ENCODE peak calls at places on chromosomes 1 and 21, in eight cellular contexts. One of them, this sample, is unnamed.

GRCh38 chr1:3652538-3653285 is 396 bp downstream of the TP73 start:
- DNase-seq in fibroblast of pulmonary artery: no peak
- DNase-seq in esophagus squamous epithelium: no peak
- DNase-seq in tibial artery: no peak
- DNase-seq in GM23248: no peak
- DNase-seq in naive thymus-derived CD4-positive, alpha-beta T cell: no peak
- DNase-seq in choroid plexus epithelial cell: no peak
- DNase-seq in psoas muscle: no peak
- DNase-seq in this sample: no peak

GRCh38 chr1:56550132-56550531 is 29.2 kb downstream of the PLPP3 start:
- DNase-seq in GM23248: no peak
- DNase-seq in fibroblast of pulmonary artery: peak
- DNase-seq in tibial artery: no peak
- DNase-seq in esophagus squamous epithelium: no peak
- DNase-seq in psoas muscle: no peak
- DNase-seq in naive thymus-derived CD4-positive, alpha-beta T cell: no peak
- DNase-seq in choroid plexus epithelial cell: no peak
- DNase-seq in this sample: no peak

GRCh38 chr1:109935451-109935900 is 24.8 kb downstream of the CSF1 start:
- DNase-seq in choroid plexus epithelial cell: no peak
- DNase-seq in psoas muscle: no peak
- DNase-seq in fibroblast of pulmonary artery: no peak
- DNase-seq in naive thymus-derived CD4-positive, alpha-beta T cell: no peak
- DNase-seq in tibial artery: no peak
- DNase-seq in esophagus squamous epithelium: no peak
- DNase-seq in GM23248: no peak
- DNase-seq in this sample: no peak

GRCh38 chr21:35041122-35041521 is 8.0 kb downstream of the RUNX1 start:
- DNase-seq in psoas muscle: no peak
- DNase-seq in tibial artery: no peak
- DNase-seq in naive thymus-derived CD4-positive, alpha-beta T cell: no peak
- DNase-seq in choroid plexus epithelial cell: no peak
- DNase-seq in fibroblast of pulmonary artery: no peak
- DNase-seq in esophagus squamous epithelium: no peak
- DNase-seq in GM23248: no peak
- DNase-seq in this sample: no peak

GRCh38 chr1:154906621-154907081 is 29.9 kb downstream of the PMVK start:
- DNase-seq in tibial artery: no peak
- DNase-seq in psoas muscle: no peak
- DNase-seq in esophagus squamous epithelium: no peak
- DNase-seq in fibroblast of pulmonary artery: peak
- DNase-seq in choroid plexus epithelial cell: peak
- DNase-seq in GM23248: no peak
- DNase-seq in naive thymus-derived CD4-positive, alpha-beta T cell: no peak
- DNase-seq in this sample: no peak

GRCh38 chr1:216212826-216213225 is 210.4 kb downstream of the USH2A start:
- DNase-seq in psoas muscle: no peak
- DNase-seq in tibial artery: no peak
- DNase-seq in fibroblast of pulmonary artery: no peak
- DNase-seq in choroid plexus epithelial cell: no peak
- DNase-seq in esophagus squamous epithelium: no peak
- DNase-seq in GM23248: no peak
- DNase-seq in naive thymus-derived CD4-positive, alpha-beta T cell: no peak
- DNase-seq in this sample: no peak

GRCh38 chr1:186953876-186954275 is 125.1 kb downstream of the PLA2G4A start:
- DNase-seq in tibial artery: no peak
- DNase-seq in choroid plexus epithelial cell: no peak
- DNase-seq in esophagus squamous epithelium: no peak
- DNase-seq in psoas muscle: no peak
- DNase-seq in GM23248: no peak
- DNase-seq in fibroblast of pulmonary artery: no peak
- DNase-seq in naive thymus-derived CD4-positive, alpha-beta T cell: no peak
- DNase-seq in this sample: no peak

GRCh38 chr1:86429830-86430229 is 5.9 kb downstream of the CLCA2 start:
- DNase-seq in psoas muscle: no peak
- DNase-seq in naive thymus-derived CD4-positive, alpha-beta T cell: no peak
- DNase-seq in esophagus squamous epithelium: no peak
- DNase-seq in GM23248: peak
- DNase-seq in choroid plexus epithelial cell: peak
- DNase-seq in fibroblast of pulmonary artery: peak
- DNase-seq in tibial artery: peak
- DNase-seq in this sample: peak

GRCh38 chr1:226603030-226603960 is 54.7 kb downstream of the STUM start:
- DNase-seq in psoas muscle: peak
- DNase-seq in GM23248: peak
- DNase-seq in choroid plexus epithelial cell: peak
- DNase-seq in naive thymus-derived CD4-positive, alpha-beta T cell: no peak
- DNase-seq in fibroblast of pulmonary artery: peak
- DNase-seq in tibial artery: peak
- DNase-seq in esophagus squamous epithelium: no peak
- DNase-seq in this sample: no peak

GRCh38 chr1:157249326-157249725 is 111.1 kb upstream of the ETV3 start:
- DNase-seq in choroid plexus epithelial cell: peak
- DNase-seq in esophagus squamous epithelium: no peak
- DNase-seq in naive thymus-derived CD4-positive, alpha-beta T cell: no peak
- DNase-seq in fibroblast of pulmonary artery: no peak
- DNase-seq in tibial artery: no peak
- DNase-seq in psoas muscle: no peak
- DNase-seq in GM23248: no peak
- DNase-seq in this sample: no peak

GRCh38 chr1:201845331-201846083 is 16.6 kb downstream of the IPO9 start:
- DNase-seq in psoas muscle: no peak
- DNase-seq in tibial artery: no peak
- DNase-seq in esophagus squamous epithelium: no peak
- DNase-seq in GM23248: peak
- DNase-seq in choroid plexus epithelial cell: no peak
- DNase-seq in fibroblast of pulmonary artery: no peak
- DNase-seq in naive thymus-derived CD4-positive, alpha-beta T cell: no peak
- DNase-seq in this sample: no peak

GRCh38 chr1:201849372-201850052 is 20.6 kb downstream of the IPO9 start:
- DNase-seq in tibial artery: no peak
- DNase-seq in psoas muscle: no peak
- DNase-seq in fibroblast of pulmonary artery: no peak
- DNase-seq in naive thymus-derived CD4-positive, alpha-beta T cell: no peak
- DNase-seq in GM23248: no peak
- DNase-seq in choroid plexus epithelial cell: no peak
- DNase-seq in esophagus squamous epithelium: no peak
- DNase-seq in this sample: no peak

GRCh38 chr1:201850053-201850397 is 21.1 kb downstream of the IPO9 start:
- DNase-seq in tibial artery: no peak
- DNase-seq in naive thymus-derived CD4-positive, alpha-beta T cell: no peak
- DNase-seq in esophagus squamous epithelium: no peak
- DNase-seq in GM23248: peak
- DNase-seq in psoas muscle: no peak
- DNase-seq in choroid plexus epithelial cell: peak
- DNase-seq in fibroblast of pulmonary artery: peak
- DNase-seq in this sample: peak

GRCh38 chr1:201848230-201848629 is 19.3 kb downstream of the IPO9 start:
- DNase-seq in fibroblast of pulmonary artery: no peak
- DNase-seq in tibial artery: no peak
- DNase-seq in esophagus squamous epithelium: no peak
- DNase-seq in psoas muscle: no peak
- DNase-seq in choroid plexus epithelial cell: no peak
- DNase-seq in naive thymus-derived CD4-positive, alpha-beta T cell: no peak
- DNase-seq in GM23248: no peak
- DNase-seq in this sample: no peak

GRCh38 chr1:201847150-201847549 is 18.2 kb downstream of the IPO9 start:
- DNase-seq in naive thymus-derived CD4-positive, alpha-beta T cell: no peak
- DNase-seq in tibial artery: no peak
- DNase-seq in choroid plexus epithelial cell: no peak
- DNase-seq in psoas muscle: no peak
- DNase-seq in fibroblast of pulmonary artery: no peak
- DNase-seq in esophagus squamous epithelium: no peak
- DNase-seq in GM23248: no peak
- DNase-seq in this sample: no peak
- H3K4me3 ChIP-seq in naive thymus-derived CD4-positive, alpha-beta T cell: no peak
- H3K4me3 ChIP-seq in tibial artery: no peak
- H3K4me3 ChIP-seq in choroid plexus epithelial cell: no peak
- H3K4me3 ChIP-seq in psoas muscle: no peak
- H3K4me3 ChIP-seq in fibroblast of pulmonary artery: no peak
- H3K4me3 ChIP-seq in esophagus squamous epithelium: no peak
- H3K4me3 ChIP-seq in GM23248: no peak
- H3K4me3 ChIP-seq in this sample: no peak

DNA sequence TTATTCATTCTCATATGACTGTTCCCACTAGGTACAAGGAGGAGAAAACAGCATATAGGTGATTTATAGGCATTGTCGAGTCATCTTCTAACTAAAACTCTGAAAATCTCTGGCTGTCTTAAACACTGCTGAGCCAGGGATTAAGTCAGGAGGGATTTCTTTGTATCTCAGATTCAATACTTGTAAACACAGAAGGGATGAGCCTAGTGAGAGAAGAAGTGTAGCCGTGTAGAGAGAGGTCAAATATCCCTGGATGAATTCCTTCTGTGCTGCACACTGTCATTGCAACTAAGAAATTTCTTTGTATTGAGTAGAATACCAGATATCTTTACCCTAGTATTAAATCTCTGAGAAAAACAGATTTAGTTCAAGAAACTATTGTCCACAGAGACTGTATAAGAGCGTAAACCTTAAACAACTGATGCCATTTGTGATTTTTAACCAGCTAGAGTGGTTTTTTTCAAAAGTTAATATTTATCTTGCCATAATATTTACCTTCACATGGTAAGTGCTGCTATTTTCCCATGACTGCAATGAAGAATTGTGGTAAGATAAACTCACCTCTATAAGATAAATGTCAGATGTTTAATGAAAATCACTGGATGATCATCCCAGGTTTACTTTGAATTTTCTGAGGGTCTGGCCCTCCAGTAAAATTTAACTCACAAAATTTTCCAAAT is 465.4 kb downstream of the RWDD3 start:
- DNase-seq in esophagus squamous epithelium: no peak
- DNase-seq in GM23248: no peak
- DNase-seq in psoas muscle: no peak
- DNase-seq in naive thymus-derived CD4-positive, alpha-beta T cell: no peak
- DNase-seq in fibroblast of pulmonary artery: no peak
- DNase-seq in tibial artery: no peak
- DNase-seq in choroid plexus epithelial cell: no peak
- DNase-seq in this sample: no peak
- H3K4me3 ChIP-seq in esophagus squamous epithelium: no peak
- H3K4me3 ChIP-seq in GM23248: no peak
- H3K4me3 ChIP-seq in psoas muscle: no peak
- H3K4me3 ChIP-seq in naive thymus-derived CD4-positive, alpha-beta T cell: no peak
- H3K4me3 ChIP-seq in fibroblast of pulmonary artery: no peak
- H3K4me3 ChIP-seq in tibial artery: no peak
- H3K4me3 ChIP-seq in choroid plexus epithelial cell: no peak
- H3K4me3 ChIP-seq in this sample: no peak

GRCh38 chr1:84502892-84503291 is 3.3 kb upstream of the SPATA1 start:
- DNase-seq in psoas muscle: no peak
- DNase-seq in choroid plexus epithelial cell: no peak
- DNase-seq in naive thymus-derived CD4-positive, alpha-beta T cell: no peak
- DNase-seq in GM23248: no peak
- DNase-seq in tibial artery: no peak
- DNase-seq in esophagus squamous epithelium: no peak
- DNase-seq in fibroblast of pulmonary artery: no peak
- DNase-seq in this sample: no peak

GRCh38 chr1:84506729-84507453 is 510 bp upstream of the GNG5 start:
- DNase-seq in esophagus squamous epithelium: no peak
- DNase-seq in naive thymus-derived CD4-positive, alpha-beta T cell: no peak
- DNase-seq in tibial artery: no peak
- DNase-seq in GM23248: no peak
- DNase-seq in fibroblast of pulmonary artery: no peak
- DNase-seq in psoas muscle: no peak
- DNase-seq in choroid plexus epithelial cell: no peak
- DNase-seq in this sample: no peak

GRCh38 chr1:84505167-84506001 is 802 bp upstream of the SPATA1 start:
- DNase-seq in psoas muscle: peak
- DNase-seq in choroid plexus epithelial cell: peak
- DNase-seq in GM23248: peak
- DNase-seq in esophagus squamous epithelium: no peak
- DNase-seq in tibial artery: peak
- DNase-seq in naive thymus-derived CD4-positive, alpha-beta T cell: no peak
- DNase-seq in fibroblast of pulmonary artery: peak
- DNase-seq in this sample: peak

GRCh38 chr1:84506002-84506728 is at the start of the genes GNG5 and SPATA1:
- DNase-seq in fibroblast of pulmonary artery: peak
- DNase-seq in GM23248: peak
- DNase-seq in choroid plexus epithelial cell: peak
- DNase-seq in naive thymus-derived CD4-positive, alpha-beta T cell: peak
- DNase-seq in tibial artery: peak
- DNase-seq in esophagus squamous epithelium: peak
- DNase-seq in psoas muscle: peak
- DNase-seq in this sample: peak

DNA sequence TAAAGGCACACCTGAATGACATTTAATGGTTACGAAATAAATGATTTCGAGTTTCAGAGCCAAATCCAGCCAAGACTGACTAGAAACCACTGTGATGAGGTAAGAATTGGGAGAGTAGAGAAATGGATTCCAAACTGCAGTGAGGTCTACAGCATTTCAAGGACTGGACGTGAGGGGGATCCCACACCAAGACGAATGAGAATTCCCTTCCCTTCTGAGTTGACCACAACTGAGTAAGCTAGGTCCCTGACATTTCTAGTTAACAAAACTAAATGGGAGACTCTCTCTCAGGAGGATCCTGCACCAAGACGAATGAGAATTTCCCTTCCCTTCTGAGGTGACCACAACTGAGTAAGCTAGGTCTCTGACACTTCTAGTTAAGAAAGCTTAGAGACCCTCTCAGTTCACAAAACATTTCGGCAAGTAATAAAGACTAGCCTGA is 1.6 kb upstream of the SPATA1 start:
- DNase-seq in fibroblast of pulmonary artery: peak
- DNase-seq in GM23248: peak
- DNase-seq in esophagus squamous epithelium: no peak
- DNase-seq in choroid plexus epithelial cell: peak
- DNase-seq in tibial artery: no peak
- DNase-seq in psoas muscle: no peak
- DNase-seq in naive thymus-derived CD4-positive, alpha-beta T cell: no peak
- DNase-seq in this sample: peak
- H3K4me3 ChIP-seq in fibroblast of pulmonary artery: peak
- H3K4me3 ChIP-seq in GM23248: peak
- H3K4me3 ChIP-seq in esophagus squamous epithelium: peak
- H3K4me3 ChIP-seq in choroid plexus epithelial cell: peak
- H3K4me3 ChIP-seq in tibial artery: peak
- H3K4me3 ChIP-seq in psoas muscle: peak
- H3K4me3 ChIP-seq in naive thymus-derived CD4-positive, alpha-beta T cell: peak
- H3K4me3 ChIP-seq in this sample: peak

DNA sequence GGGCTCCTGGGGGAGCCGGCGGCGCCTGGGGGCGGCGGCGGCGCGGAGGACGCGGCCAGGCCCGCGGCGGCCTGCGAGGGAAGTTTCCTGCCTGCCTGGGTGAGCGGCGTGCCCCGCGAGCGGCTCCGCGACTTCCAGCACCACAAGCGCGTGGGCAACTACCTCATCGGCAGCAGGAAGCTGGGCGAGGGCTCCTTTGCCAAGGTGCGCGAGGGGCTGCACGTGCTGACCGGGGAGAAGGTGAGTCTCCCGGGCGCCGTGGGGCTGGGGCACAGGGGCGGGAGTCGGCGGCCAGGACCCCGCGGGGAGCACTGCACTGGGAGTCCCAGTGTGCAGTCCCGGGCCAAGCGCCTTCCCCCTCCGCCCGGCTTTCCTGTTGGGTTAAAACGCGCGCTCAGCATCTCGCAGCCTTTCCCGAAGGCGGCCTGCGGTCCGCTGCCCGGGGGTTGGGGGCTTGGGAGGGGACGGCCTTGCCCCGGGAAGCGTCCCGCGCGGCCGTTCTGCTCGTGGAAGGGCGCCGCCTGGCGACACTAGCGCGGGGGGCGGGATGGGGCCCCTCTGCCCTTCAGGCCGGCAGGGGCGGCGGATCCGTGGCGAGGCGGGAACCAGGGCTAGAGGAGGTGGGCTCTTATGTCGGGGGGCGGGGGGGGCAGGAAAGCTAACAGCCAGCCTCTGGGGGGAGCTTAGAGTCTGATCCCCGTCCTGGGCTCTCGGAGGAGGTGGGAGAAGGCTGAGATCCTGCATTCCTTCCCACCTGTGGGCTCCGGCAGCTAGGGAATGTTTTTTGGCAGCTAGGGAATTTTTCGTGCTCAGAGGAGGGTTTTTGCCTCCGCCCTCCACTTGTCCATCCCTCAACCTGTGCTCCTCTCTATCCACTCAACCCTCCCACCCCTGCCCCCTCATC is 1.1 kb downstream of the HUNK start:
- DNase-seq in psoas muscle: peak
- DNase-seq in GM23248: peak
- DNase-seq in fibroblast of pulmonary artery: no peak
- DNase-seq in choroid plexus epithelial cell: peak
- DNase-seq in tibial artery: no peak
- DNase-seq in naive thymus-derived CD4-positive, alpha-beta T cell: no peak
- DNase-seq in esophagus squamous epithelium: no peak
- DNase-seq in this sample: no peak
- H3K4me3 ChIP-seq in psoas muscle: peak
- H3K4me3 ChIP-seq in GM23248: peak
- H3K4me3 ChIP-seq in fibroblast of pulmonary artery: no peak
- H3K4me3 ChIP-seq in choroid plexus epithelial cell: no peak
- H3K4me3 ChIP-seq in tibial artery: peak
- H3K4me3 ChIP-seq in naive thymus-derived CD4-positive, alpha-beta T cell: no peak
- H3K4me3 ChIP-seq in esophagus squamous epithelium: peak
- H3K4me3 ChIP-seq in this sample: peak